ENCODE peak calls at places on chromosomes 4 and X, in six cellular contexts. M, V, R, U, B and Y are unnamed samples.

GRCh38 chrX:46376246-46376885 is 168.9 kb downstream of the ZNF674 start:
- DNase-seq in M (peak; percentile 75), V (no peak), R (peak; percentile 79), U (peak; percentile 15), B (peak; percentile 62), Y (peak; percentile 41)

GRCh38 chr4:144948009-144948408 is 150.0 kb downstream of the ANAPC10 start:
- DNase-seq in M (no peak), V (no peak), R (no peak), U (peak; percentile 75), B (no peak), Y (no peak)

GRCh38 chrX:95762716-95763115 is 921.9 kb upstream of the DIAPH2 start:
- DNase-seq in M (no peak), V (no peak), R (peak; percentile 1), U (no peak), B (peak; percentile 9), Y (no peak)

GRCh38 chr4:14096406-14096965 is 469.0 kb upstream of the BOD1L1 start:
- DNase-seq in M (peak; percentile 73), V (no peak), R (no peak), U (no peak), B (no peak), Y (peak; percentile 71)

GRCh38 chr4:129278868-129279267 is 182.9 kb downstream of the C4orf33 start:
- DNase-seq in M (no peak), V (no peak), R (no peak), U (no peak), B (no peak), Y (no peak)

GRCh38 chr4:120755864-120756263 is 166.7 kb downstream of the PRDM5 start:
- DNase-seq in M (no peak), V (no peak), R (no peak), U (no peak), B (no peak), Y (no peak)

GRCh38 chrX:46611658-46612362 is 38.2 kb downstream of the CHST7 start:
- DNase-seq in M (no peak), V (no peak), R (no peak), U (no peak), B (no peak), Y (no peak)

GRCh38 chr4:62133498-62133897 is 933.4 kb downstream of the ADGRL3 start:
- DNase-seq in M (no peak), V (no peak), R (no peak), U (no peak), B (no peak), Y (no peak)

GRCh38 chrX:8126092-8126491 is 45.0 kb downstream of the VCX2 start:
- DNase-seq in M (no peak), V (no peak), R (no peak), U (no peak), B (peak; percentile 4), Y (no peak)

GRCh38 chrX:9610774-9611392 is 146.0 kb downstream of the TBL1X start:
- DNase-seq in M (peak; percentile 53), V (no peak), R (peak; percentile 48), U (no peak), B (no peak), Y (peak; percentile 37)

GRCh38 chr4:185119927-185120630 is 23.0 kb upstream of the SLC25A4 start:
- DNase-seq in M (no peak), V (no peak), R (no peak), U (no peak), B (peak; percentile 59), Y (no peak)

GRCh38 chr4:168812806-168813205 is 197.2 kb downstream of the CBR4 start:
- DNase-seq in M (no peak), V (no peak), R (no peak), U (no peak), B (no peak), Y (no peak)

GRCh38 chr4:57023104-57023503 is 44.4 kb downstream of the POLR2B start:
- DNase-seq in M (peak; percentile 92), V (no peak), R (peak; percentile 99), U (no peak), B (no peak), Y (peak; percentile 88)

GRCh38 chr4:110865611-110866254 is 242.9 kb upstream of the PITX2 start:
- DNase-seq in M (peak; percentile 59), V (no peak), R (no peak), U (no peak), B (no peak), Y (peak; percentile 77)

GRCh38 chr4:117085185-117085701 is at the start of gene TRAM1L1:
- DNase-seq in M (peak; percentile 77), V (peak; percentile 27), R (peak; percentile 55), U (peak; percentile 95), B (no peak), Y (peak; percentile 45)

GRCh38 chrX:153725832-153726285 is 1.2 kb downstream of the ABCD1 start:
- DNase-seq in M (peak; percentile 36), V (no peak), R (peak; percentile 12), U (no peak), B (peak; percentile 8), Y (no peak)

GRCh38 chr4:100796333-100796732 is 278.5 kb upstream of the EMCN start:
- DNase-seq in M (no peak), V (no peak), R (no peak), U (no peak), B (no peak), Y (no peak)

GRCh38 chr4:146648384-146648783 is 9.7 kb downstream of the POU4F2 start:
- DNase-seq in M (no peak), V (no peak), R (no peak), U (no peak), B (no peak), Y (no peak)

GRCh38 chrX:70464051-70464450 is 19.4 kb downstream of the DLG3 start:
- DNase-seq in M (no peak), V (no peak), R (no peak), U (no peak), B (no peak), Y (no peak)

GRCh38 chrX:68252664-68253063 is 180.6 kb downstream of the OPHN1 start:
- DNase-seq in M (no peak), V (no peak), R (no peak), U (no peak), B (no peak), Y (no peak)

GRCh38 chr4:73705056-73705432 is 35.3 kb upstream of the CXCL8 start:
- DNase-seq in M (peak; percentile 83), V (no peak), R (peak; percentile 92), U (no peak), B (no peak), Y (peak; percentile 81)

GRCh38 chr4:22029803-22030202 is 81.2 kb upstream of the KCNIP4 start:
- DNase-seq in M (no peak), V (no peak), R (peak; percentile 69), U (no peak), B (no peak), Y (no peak)

GRCh38 chr4:139050436-139050835 is 34.9 kb downstream of the NOCT start:
- DNase-seq in M (no peak), V (no peak), R (no peak), U (no peak), B (no peak), Y (no peak)

GRCh38 chrX:3567681-3568080 is 145.8 kb downstream of the PRKX start:
- DNase-seq in M (peak; percentile 36), V (no peak), R (no peak), U (no peak), B (no peak), Y (peak; percentile 7)

GRCh38 chr4:20265726-20266125 is 14.0 kb downstream of the SLIT2 start:
- DNase-seq in M (no peak), V (no peak), R (peak; percentile 79), U (no peak), B (no peak), Y (no peak)

GRCh38 chr4:151991884-151992166 is 231.0 kb upstream of the GATB start:
- DNase-seq in M (no peak), V (no peak), R (no peak), U (no peak), B (no peak), Y (no peak)

GRCh38 chr4:151991001-151991883 is 230.4 kb upstream of the GATB start:
- DNase-seq in M (no peak), V (no peak), R (no peak), U (no peak), B (no peak), Y (no peak)

GRCh38 chr4:151992301-151992700 is 231.5 kb upstream of the GATB start:
- DNase-seq in M (no peak), V (no peak), R (no peak), U (no peak), B (no peak), Y (no peak)

GRCh38 chr4:151993521-151993920 is 232.7 kb upstream of the GATB start:
- DNase-seq in M (no peak), V (no peak), R (no peak), U (no peak), B (no peak), Y (no peak)

DNA sequence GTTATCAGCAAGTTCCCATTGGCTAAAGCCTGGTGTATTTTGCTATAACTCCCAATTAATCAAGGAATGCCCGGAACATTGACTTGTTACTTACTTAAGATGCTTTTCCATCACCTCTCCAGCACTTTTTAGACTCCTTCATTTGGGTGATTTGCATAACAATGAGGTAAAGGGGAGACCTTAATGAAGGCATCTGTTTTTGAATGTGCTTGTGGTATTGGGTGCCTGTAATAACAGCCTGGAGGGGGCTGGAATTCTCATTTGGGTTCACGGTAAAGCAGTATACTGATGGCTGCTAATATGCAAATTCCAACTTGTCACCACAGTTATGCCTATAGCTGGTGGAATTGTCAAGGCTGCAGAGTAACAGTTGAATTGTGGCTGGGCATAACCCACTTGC is 231.9 kb upstream of the GATB start:
- DNase-seq in M (no peak), V (no peak), R (no peak), U (no peak), B (no peak), Y (no peak)
- H3K4me3 ChIP-seq in M (no peak overlapping the region), V (no peak overlapping the region), R (no peak overlapping the region), U (no peak overlapping the region), B (no peak overlapping the region), Y (no peak overlapping the region)

DNA sequence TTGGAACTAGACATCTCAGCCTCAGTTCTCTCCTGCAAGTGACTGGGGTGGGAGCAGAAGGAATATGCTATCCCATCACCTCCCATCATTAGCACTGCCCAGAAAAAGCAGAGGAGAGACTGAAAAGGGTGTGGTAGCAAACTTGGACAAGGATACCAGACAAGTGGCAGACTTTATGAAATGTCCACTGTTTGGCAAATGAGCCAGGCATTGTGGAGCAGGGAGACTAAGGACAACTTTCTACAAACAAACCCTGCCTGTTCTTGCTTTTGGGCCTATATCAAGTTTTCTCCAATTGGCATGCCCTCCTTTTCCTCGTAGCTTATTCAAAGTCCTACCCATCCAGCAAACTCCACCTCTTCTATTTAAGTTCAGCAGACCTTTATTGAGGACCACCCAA is 41.6 kb downstream of the ZCCHC12 start:
- DNase-seq in M (no peak), V (no peak), R (no peak), U (no peak), B (no peak), Y (no peak)
- H3K4me3 ChIP-seq in M (no peak overlapping the region), V (no peak overlapping the region), R (no peak overlapping the region), U (no peak overlapping the region), B (no peak overlapping the region), Y (no peak overlapping the region)

GRCh38 chrX:135340827-135341226 is 31.5 kb downstream of the ETDC start:
- DNase-seq in M (peak; percentile 77), V (no peak), R (no peak), U (no peak), B (no peak), Y (peak; percentile 82)
- H3K4me3 ChIP-seq in M (peak overlapping the region; percentile 93), V (peak overlapping the region; percentile 2), R (peak overlapping the region; percentile 94), U (no peak overlapping the region), B (peak overlapping the region; percentile 83), Y (peak overlapping the region; percentile 77)

DNA sequence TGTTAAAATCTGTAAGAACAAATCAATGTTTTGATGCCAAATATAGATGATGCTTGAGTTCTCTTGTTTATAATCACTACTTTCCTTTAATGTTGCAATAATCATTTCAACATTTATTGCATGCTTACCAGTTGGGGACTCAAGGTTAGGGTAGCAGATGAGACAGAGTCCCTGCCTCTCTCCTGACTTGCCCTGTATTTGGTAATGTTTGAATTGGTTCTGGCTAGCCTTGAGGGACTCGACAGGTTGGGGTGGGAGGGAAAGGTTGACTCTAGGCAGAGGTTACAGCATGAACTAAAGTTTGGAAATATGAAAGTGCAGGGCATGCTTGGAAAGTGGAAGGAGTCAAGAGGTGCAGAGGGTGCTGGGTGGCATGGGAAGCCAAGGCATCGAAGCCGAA is 2.0 kb downstream of the SEC24B start:
- DNase-seq in M (peak; percentile 24), V (peak; percentile 19), R (no peak), U (no peak), B (no peak), Y (no peak)
- H3K4me3 ChIP-seq in M (peak overlapping the region; percentile 82), V (peak overlapping the region; percentile 69), R (peak overlapping the region; percentile 79), U (no peak overlapping the region), B (no peak overlapping the region), Y (peak overlapping the region; percentile 16)